ENCODE peak calls at places on chromosomes 4 and X, in four cellular contexts. Q, A, U and C are unnamed samples. For H3K4me1 and H3K27me3, the result is how much of the 10 kb centered on the place peaks cover.

GRCh38 chr4:2450394-2451035 is 18.4 kb upstream of the RNF4 start:
- DNase-seq in Q (no peak), U (no peak), A (no peak), C (no peak)

GRCh38 chr4:10201356-10202223 is 85.0 kb upstream of the WDR1 start:
- DNase-seq in U (no peak), A (no peak), Q (no peak), C (no peak)

GRCh38 chr4:183788308-183788707 is 116.8 kb upstream of the STOX2 start:
- DNase-seq in Q (peak), A (no peak), U (no peak), C (no peak)

GRCh38 chr4:70705856-70706461 is 15.8 kb upstream of the RUFY3 start:
- DNase-seq in Q (no peak), A (no peak), U (no peak), C (no peak)

GRCh38 chr4:168796362-168797106 is 213.5 kb downstream of the CBR4 start:
- DNase-seq in A (no peak), Q (no peak), U (no peak), C (no peak)

GRCh38 chr4:157217708-157218107 is 2.8 kb upstream of the GRIA2 start:
- DNase-seq in Q (no peak), U (no peak), A (no peak), C (no peak)

GRCh38 chrX:51456814-51457213 is 39.6 kb downstream of the NUDT11 start:
- DNase-seq in U (no peak), Q (no peak), A (no peak), C (no peak)

GRCh38 chr4:116385583-116385982 is 699.8 kb downstream of the TRAM1L1 start:
- DNase-seq in U (no peak), A (no peak), Q (no peak), C (no peak)

GRCh38 chr4:55754754-55755350 is 64.7 kb upstream of the EXOC1L start:
- DNase-seq in A (no peak), U (no peak), Q (no peak), C (no peak)

GRCh38 chrX:43860646-43861370 is 21.4 kb downstream of the MAOB start:
- DNase-seq in U (peak), A (no peak), Q (no peak), C (no peak)

GRCh38 chrX:2549874-2550273 is 49.1 kb upstream of the DHRSX start:
- DNase-seq in U (no peak), A (no peak), Q (peak), C (no peak)

GRCh38 chrX:137852502-137852901 is 286.6 kb downstream of the ZIC3 start:
- DNase-seq in Q (no peak), A (no peak), U (no peak), C (no peak)

GRCh38 chr4:53490965-53491622 is 100.2 kb downstream of the LNX1 start:
- DNase-seq in Q (peak), A (peak), U (no peak), C (peak)

GRCh38 chr4:25588211-25588610 is 67.4 kb upstream of the SLC34A2 start:
- DNase-seq in U (no peak), A (no peak), Q (no peak), C (no peak)

GRCh38 chr4:139020384-139020783 is 4.8 kb downstream of the NOCT start:
- DNase-seq in U (no peak), A (no peak), Q (no peak), C (no peak)

GRCh38 chr4:102593147-102593546 is 92.0 kb downstream of the NFKB1 start:
- DNase-seq in U (no peak), Q (no peak), A (no peak), C (no peak)

GRCh38 chr4:41686893-41687292 is 61.6 kb downstream of the PHOX2B start:
- DNase-seq in Q (no peak), A (no peak), U (no peak), C (no peak)

GRCh38 chr4:124279741-124280140 is 432.8 kb downstream of the ANKRD50 start:
- DNase-seq in A (no peak), U (no peak), Q (no peak), C (no peak)

GRCh38 chr4:97645437-97645836 is 497.8 kb downstream of the STPG2 start:
- DNase-seq in U (no peak), A (no peak), Q (no peak), C (no peak)

GRCh38 chr4:182189107-182189878 is 53.9 kb upstream of the TENM3 start:
- DNase-seq in Q (no peak), U (no peak), A (no peak), C (no peak)

GRCh38 chrX:125577479-125577878 is 257.8 kb downstream of the TEX13C start:
- DNase-seq in U (no peak), A (no peak), Q (no peak), C (no peak)

GRCh38 chr4:40897557-40898203 is 147.9 kb downstream of the NSUN7 start:
- DNase-seq in U (peak), A (peak), Q (peak), C (peak)

GRCh38 chrX:153768311-153769157 is 4.5 kb downstream of the PLXNB3 start:
- DNase-seq in Q (no peak), A (no peak), U (no peak), C (no peak)

GRCh38 chrX:22351966-22352365 is 79.3 kb downstream of the CBLL2 start:
- DNase-seq in U (no peak), A (no peak), Q (no peak), C (no peak)

GRCh38 chrX:53133400-53133799 is 39.5 kb downstream of the KANTR start:
- DNase-seq in Q (no peak), U (no peak), A (no peak), C (no peak)

GRCh38 chr4:145818001-145818400 is 120.6 kb downstream of the ZNF827 start:
- DNase-seq in U (no peak), A (no peak), Q (no peak), C (no peak)

GRCh38 chr4:32031026-32031425 is 1310.9 kb downstream of the PCDH7 start:
- DNase-seq in U (no peak), Q (no peak), A (no peak), C (no peak)

GRCh38 chrX:1466971-1467561 is 14.4 kb upstream of the ASMTL start:
- DNase-seq in A (peak), Q (peak), U (peak), C (peak)

GRCh38 chr4:169105620-169106019 is 95.6 kb upstream of the CBR4 start:
- DNase-seq in A (no peak), Q (no peak), U (no peak), C (no peak)

GRCh38 chrX:18596096-18596495 is 75.8 kb downstream of the RS1 start:
- DNase-seq in Q (no peak), U (no peak), A (no peak), C (no peak)

GRCh38 chr4:143384381-143384994 is 47.8 kb downstream of the GAB1 start:
- DNase-seq in A (peak), Q (no peak), U (no peak), C (no peak)

GRCh38 chrX:75603833-75604232 is 81.0 kb upstream of the ZDHHC15 start:
- DNase-seq in U (no peak), A (no peak), Q (no peak), C (peak)

GRCh38 chr4:54843106-54843505 is 185.3 kb downstream of the KIT start:
- DNase-seq in U (peak), Q (no peak), A (no peak), C (no peak)

GRCh38 chr4:160129439-160129838 is 1026.6 kb downstream of the RAPGEF2 start:
- DNase-seq in U (no peak), A (no peak), Q (no peak), C (no peak)

DNA sequence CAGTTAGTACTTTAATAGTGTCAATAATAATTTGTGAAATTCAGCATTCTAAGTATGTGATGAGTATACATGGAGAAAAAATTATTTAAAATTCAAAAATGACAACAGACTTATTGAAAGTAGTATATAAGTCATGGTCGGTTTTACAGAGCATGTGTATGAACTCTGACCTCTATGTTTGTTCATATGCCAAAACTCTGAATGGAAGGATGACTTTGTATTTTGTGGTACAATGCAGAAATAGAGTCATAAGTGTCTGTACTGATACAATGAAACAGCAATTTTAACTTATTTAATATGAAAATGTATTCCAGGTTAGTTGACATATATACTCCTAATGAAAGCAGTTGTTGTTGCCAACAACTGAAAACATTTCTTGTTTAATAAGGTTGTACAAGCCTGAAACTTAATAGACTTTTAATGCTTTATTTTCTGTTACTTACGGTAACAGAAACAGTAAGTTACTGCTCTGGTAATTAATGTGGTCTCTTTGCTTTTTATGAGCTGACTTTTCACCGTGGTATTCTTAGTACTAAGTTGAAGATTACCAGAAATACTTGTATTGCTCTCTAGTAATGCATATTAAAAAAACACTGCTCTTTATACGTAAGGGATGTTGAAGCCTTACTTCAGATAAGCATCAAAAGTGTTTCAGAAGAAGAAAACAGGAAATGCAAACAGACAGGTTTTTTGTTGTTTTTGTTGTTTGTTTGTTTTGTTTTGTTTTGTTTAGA is 1.9 kb downstream of the UBE2K start:
- DNase-seq in A (no peak), Q (no peak), U (no peak), C (no peak)
- H3K4me3 ChIP-seq in A (no peak), Q (peak), U (peak), C (peak)

GRCh38 chr4:153481474-153481873 is 15.3 kb downstream of the TMEM131L start:
- DNase-seq in A (no peak), Q (no peak), U (no peak), C (no peak)
- H3K4me1 ChIP-seq in A (under half), Q (under half), U (half or more), C (under half)

DNA sequence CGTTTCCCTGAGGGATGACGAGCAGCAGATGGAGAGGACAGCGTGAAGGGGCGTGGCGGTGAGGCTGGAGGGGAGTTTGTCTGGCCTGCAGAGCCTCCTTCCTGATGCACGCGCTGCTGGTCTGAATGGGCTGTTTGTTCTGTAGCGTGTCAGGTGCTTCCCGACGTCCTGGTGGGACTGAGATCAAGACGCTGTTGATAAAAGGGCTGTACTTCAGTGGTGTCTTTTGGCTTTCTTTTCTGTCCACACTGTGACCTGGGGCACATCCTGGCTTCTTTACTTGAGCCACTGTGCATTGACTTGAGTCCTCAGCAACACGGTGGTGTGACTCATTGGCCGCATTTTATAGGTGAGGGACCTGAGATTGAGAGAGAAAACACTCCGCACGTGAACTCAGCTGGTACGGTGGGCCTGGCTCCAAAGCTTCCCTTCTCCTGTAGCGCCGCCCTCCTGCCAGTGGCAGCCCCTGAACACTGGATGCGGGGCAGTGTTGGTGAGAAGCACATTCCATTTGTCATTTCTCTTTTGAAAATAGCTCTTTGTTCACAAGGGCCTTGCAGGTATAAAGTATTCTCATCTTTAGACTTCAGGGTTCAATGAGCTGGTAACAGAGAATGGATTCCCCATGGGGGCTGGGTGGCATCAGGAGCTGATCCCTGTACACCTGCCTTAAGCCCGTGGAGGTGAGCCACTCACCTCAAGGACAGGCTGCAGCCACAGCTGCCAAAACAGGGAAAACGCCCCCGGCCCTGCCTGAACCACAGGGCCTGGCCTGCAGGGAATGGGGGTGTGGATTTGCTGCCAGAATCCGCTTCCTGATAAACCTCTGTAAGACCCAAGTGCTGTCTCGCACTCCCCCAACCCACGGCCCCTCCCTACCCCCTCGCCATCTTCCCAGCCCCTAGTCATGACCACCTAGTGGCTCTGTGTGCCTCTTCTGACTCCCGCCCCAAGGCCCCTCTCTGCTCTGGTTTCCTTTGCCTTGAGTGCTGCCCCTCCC is 29.2 kb downstream of the NSG1 start:
- DNase-seq in A (no peak), Q (no peak), U (no peak), C (no peak)
- H3K27me3 ChIP-seq in A (under half), Q (under half), U (under half), C (under half)

GRCh38 chr4:4853921-4854648 is 5.4 kb upstream of the MSX1 start:
- DNase-seq in U (no peak), A (no peak), Q (no peak), C (no peak)
- H3K4me3 ChIP-seq in U (no peak), A (no peak), Q (no peak), C (no peak)

DNA sequence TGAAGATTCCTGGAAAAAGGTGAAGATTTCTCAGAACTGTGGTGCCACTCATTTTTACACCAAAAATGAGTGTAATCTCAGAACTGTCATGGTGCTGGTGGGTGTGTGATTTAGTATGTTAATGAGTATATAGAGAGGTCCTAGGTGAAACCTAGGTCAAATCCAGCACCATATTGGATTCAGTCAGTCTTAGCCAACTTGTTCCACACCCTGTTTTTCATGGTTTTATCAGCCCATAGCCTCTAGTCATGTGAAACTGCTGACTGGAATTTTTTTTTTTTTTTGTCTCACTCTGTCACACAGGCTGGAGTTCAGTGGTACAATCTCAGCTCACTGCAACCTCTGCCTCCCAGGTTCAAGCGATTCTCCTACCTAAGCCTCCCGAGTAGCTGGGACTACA is 58.0 kb downstream of the LAS1L start:
- DNase-seq in A (no peak), Q (no peak), U (no peak), C (no peak)
- H3K4me1 ChIP-seq in A (under half), Q (under half), U (under half), C (under half)

DNA sequence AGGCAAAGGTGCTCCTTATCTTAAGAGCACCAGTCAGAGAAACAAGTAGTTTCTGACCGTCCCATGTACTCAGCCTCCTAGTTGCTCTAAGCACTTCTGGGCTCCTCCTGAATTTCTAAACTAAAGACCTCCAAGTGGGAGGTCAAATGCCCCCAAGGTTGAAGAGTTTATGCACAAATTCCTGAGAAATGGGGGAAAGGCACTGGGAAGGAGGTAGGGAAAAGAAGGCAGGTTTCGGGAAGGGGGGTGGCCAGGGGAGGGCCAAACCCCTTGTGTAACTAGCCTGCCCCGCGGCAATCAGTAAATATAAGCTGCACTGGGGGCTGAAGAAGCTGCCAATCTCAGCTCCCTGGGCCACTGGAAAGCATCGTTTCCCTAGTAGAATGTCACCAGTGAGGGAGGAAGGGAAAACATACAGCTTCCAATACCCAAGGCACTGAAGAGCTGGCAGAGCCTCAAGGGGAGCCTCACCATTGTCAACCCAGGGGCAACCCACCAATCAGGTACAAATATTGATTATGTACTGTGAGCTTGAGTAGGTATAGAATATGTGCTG is 3.4 kb downstream of the FOXO4 start:
- DNase-seq in Q (no peak), A (no peak), U (no peak), C (no peak)
- H3K27me3 ChIP-seq in Q (under half), A (under half), U (under half), C (under half)

DNA sequence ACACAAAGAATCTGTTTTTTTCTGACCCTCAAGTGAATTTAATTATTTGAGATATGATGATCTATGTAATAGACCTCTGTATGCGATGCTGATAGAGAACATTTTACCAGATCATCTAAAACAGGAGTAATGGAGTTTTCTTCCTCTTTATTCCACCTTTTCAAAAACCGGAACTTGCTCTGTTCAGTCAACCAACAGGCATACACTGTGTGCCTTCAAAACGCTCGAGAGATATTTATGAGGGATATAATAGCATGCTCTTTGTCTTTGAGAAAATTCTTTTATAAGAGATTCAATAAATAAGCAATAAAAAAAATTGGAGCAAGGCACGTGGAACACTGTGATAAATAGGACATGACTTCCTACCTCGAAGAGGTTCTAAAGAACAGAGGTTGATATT is 2.0 kb downstream of the NYX start:
- DNase-seq in A (no peak), U (no peak), Q (no peak), C (no peak)
- H3K4me3 ChIP-seq in A (no peak), U (no peak), Q (no peak), C (no peak)